ENCODE peak calls at places on chromosomes 5 and 9, in seven cellular contexts. V, P, D, E, C, M and W are unnamed samples.
A peak's percentile ranks its signal among the peaks of the same experiment; 100 is the strongest.

GRCh38 chr9:15146121-15146820 is 160.7 kb downstream of the TTC39B start:
- DNase-seq in E (no peak), C (no peak), P (no peak), M (no peak), V (no peak), D (no peak), W (no peak)

GRCh38 chr5:80191991-80192398 is 63.9 kb downstream of the SERINC5 start:
- DNase-seq in E (no peak), D (no peak), P (no peak), V (no peak), M (peak; percentile 55), C (no peak), W (no peak)

GRCh38 chr9:127346584-127346983 is 50.4 kb upstream of the SLC2A8 start:
- DNase-seq in M (no peak), C (no peak), V (no peak), D (no peak), E (no peak), P (no peak), W (no peak)

GRCh38 chr9:81915801-81916505 is 12.3 kb upstream of the SPATA31D4 start:
- DNase-seq in P (no peak), C (no peak), D (no peak), V (no peak), E (no peak), M (no peak), W (no peak)

GRCh38 chr5:140111043-140111858 is 2.7 kb upstream of the PURA start:
- DNase-seq in D (peak; percentile 4), V (no peak), C (no peak), E (no peak), P (no peak), M (no peak), W (no peak)

GRCh38 chr5:18465833-18466681 is 831.8 kb downstream of the TAF11L14 start:
- DNase-seq in M (no peak), P (peak; percentile 5), D (peak; percentile 64), E (no peak), V (peak; percentile 20), C (peak; percentile 27), W (peak; percentile 32)

GRCh38 chr9:3181049-3181953 is 337.4 kb upstream of the PUM3 start:
- DNase-seq in C (no peak), V (peak; percentile 51), E (no peak), P (peak; percentile 40), M (peak; percentile 34), D (peak; percentile 64), W (peak; percentile 35)

GRCh38 chr9:129464972-129465833 is 155.7 kb downstream of the C9orf50 start:
- DNase-seq in E (no peak), C (no peak), D (no peak), P (no peak), V (no peak), M (peak; percentile 78), W (no peak)

GRCh38 chr5:180234271-180234670 is 25.3 kb upstream of the RASGEF1C start:
- DNase-seq in E (no peak), V (no peak), P (no peak), D (no peak), C (no peak), M (no peak), W (no peak)

GRCh38 chr5:171978519-171978918 is 27.9 kb downstream of the FBXW11 start:
- DNase-seq in C (no peak), V (no peak), D (no peak), P (no peak), E (no peak), M (no peak), W (no peak)

GRCh38 chr9:9318959-9319505 is 1293.8 kb downstream of the PTPRD start:
- DNase-seq in E (no peak), C (no peak), D (no peak), V (no peak), M (no peak), P (no peak), W (no peak)

GRCh38 chr5:83245037-83245436 is 167.7 kb downstream of the XRCC4 start:
- DNase-seq in V (no peak), M (no peak), P (no peak), C (no peak), D (no peak), E (no peak), W (no peak)

GRCh38 chr9:132590318-132591182 is 8.1 kb downstream of the BARHL1 start:
- DNase-seq in V (no peak), P (no peak), C (no peak), E (no peak), D (peak; percentile 41), M (no peak), W (no peak)

GRCh38 chr5:78162253-78162862 is 132.1 kb downstream of the AP3B1 start:
- DNase-seq in D (peak; percentile 8), M (no peak), C (peak; percentile 5), P (no peak), E (peak; percentile 5), V (no peak), W (peak; percentile 9)

GRCh38 chr9:14179449-14179848 is 134.5 kb downstream of the NFIB start:
- DNase-seq in E (no peak), M (no peak), C (no peak), P (no peak), V (no peak), D (no peak), W (no peak)

GRCh38 chr5:150644496-150644895 is 4.0 kb downstream of the SYNPO start:
- DNase-seq in C (no peak), D (no peak), V (no peak), E (no peak), P (no peak), M (no peak), W (no peak)

GRCh38 chr9:128416432-128417019 is 4.1 kb upstream of the CERCAM start:
- DNase-seq in V (no peak), M (no peak), E (no peak), P (no peak), C (no peak), D (no peak), W (no peak)

GRCh38 chr9:128421474-128422010 is 885 bp downstream of the CERCAM start:
- DNase-seq in E (peak; percentile 20), M (peak; percentile 52), D (no peak), V (no peak), C (peak; percentile 9), P (no peak), W (no peak)

GRCh38 chr9:128420651-128421473 is at the start of gene CERCAM:
- DNase-seq in P (peak; percentile 61), D (peak; percentile 81), C (peak; percentile 19), M (peak; percentile 80), E (no peak), V (peak; percentile 67), W (peak; percentile 94)

GRCh38 chr9:128420060-128420650 is 502 bp upstream of the CERCAM start:
- DNase-seq in C (peak; percentile 31), E (no peak), P (peak; percentile 81), D (peak; percentile 83), V (peak; percentile 70), M (peak; percentile 86), W (peak; percentile 96)

GRCh38 chr9:128419061-128419925 is 1.4 kb upstream of the CERCAM start:
- DNase-seq in P (no peak), D (no peak), V (peak; percentile 45), C (no peak), E (no peak), M (peak; percentile 43), W (no peak)
- TF ChIP-seq CTCF in P (no peak), D (no peak), V (no peak), C (no peak), E (no peak), M (no peak), W (no peak)

GRCh38 chr5:103041071-103041676 is 78.8 kb downstream of the GIN1 start:
- DNase-seq in M (no peak), D (no peak), C (no peak), V (no peak), E (peak; percentile 21), P (no peak), W (peak; percentile 16)
- TF ChIP-seq CTCF in M (peak; percentile 38), D (peak; percentile 14), C (peak; percentile 30), V (no peak), E (peak; percentile 31), P (peak; percentile 24), W (no peak)

DNA sequence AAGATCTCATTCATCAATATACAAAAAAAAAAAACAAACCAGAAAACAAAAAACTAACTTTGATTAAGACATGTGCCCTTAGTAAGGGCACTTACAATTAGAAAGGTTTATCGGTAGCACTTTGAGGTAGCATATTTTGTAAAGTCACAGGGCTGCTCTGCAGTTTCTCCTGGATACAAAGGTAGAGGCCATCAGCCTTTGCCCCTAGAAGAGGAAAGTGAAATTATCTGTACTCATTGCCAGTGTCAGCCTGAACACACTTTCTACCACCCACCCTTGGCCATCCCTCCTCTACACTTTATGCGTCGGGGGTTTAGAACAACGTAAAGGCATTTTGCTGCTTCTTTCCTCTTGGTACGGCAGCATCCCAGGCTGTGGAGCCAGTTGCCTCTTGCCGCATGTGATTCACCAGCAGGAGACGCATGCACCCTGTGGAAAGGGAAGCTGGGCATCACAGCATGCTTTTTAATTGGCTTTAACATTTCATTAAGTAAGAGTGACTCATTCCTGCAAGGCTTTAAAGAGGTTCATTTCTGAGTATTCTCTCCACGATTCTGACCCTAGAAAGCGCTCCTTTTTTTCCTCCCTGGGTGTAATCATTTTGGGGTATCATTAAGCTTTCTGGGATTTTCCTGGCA is 84.6 kb downstream of the CEMIP2 start:
- DNase-seq in E (no peak), M (peak; percentile 51), D (peak; percentile 18), P (no peak), C (peak; percentile 31), V (no peak), W (no peak)
- TF ChIP-seq CTCF in E (peak; percentile 81), M (no peak), D (no peak), P (no peak), C (peak; percentile 80), V (no peak), W (no peak)

GRCh38 chr9:33263936-33264472 is 504 bp downstream of the BAG1 start:
- DNase-seq in C (no peak), M (no peak), P (no peak), E (no peak), V (no peak), D (no peak), W (peak; percentile 60)

GRCh38 chr9:33263131-33263935 is 1.2 kb downstream of the BAG1 start:
- DNase-seq in E (no peak), V (no peak), D (no peak), M (peak; percentile 49), P (no peak), C (peak; percentile 7), W (peak; percentile 32)

GRCh38 chr9:33265211-33265885 is 499 bp downstream of the CHMP5 start:
- DNase-seq in C (no peak), P (no peak), V (no peak), M (no peak), E (no peak), D (peak; percentile 6), W (no peak)

GRCh38 chr9:33267368-33267767 is 2.5 kb downstream of the CHMP5 start:
- DNase-seq in C (no peak), P (no peak), D (no peak), E (no peak), V (no peak), M (no peak), W (no peak)

DNA sequence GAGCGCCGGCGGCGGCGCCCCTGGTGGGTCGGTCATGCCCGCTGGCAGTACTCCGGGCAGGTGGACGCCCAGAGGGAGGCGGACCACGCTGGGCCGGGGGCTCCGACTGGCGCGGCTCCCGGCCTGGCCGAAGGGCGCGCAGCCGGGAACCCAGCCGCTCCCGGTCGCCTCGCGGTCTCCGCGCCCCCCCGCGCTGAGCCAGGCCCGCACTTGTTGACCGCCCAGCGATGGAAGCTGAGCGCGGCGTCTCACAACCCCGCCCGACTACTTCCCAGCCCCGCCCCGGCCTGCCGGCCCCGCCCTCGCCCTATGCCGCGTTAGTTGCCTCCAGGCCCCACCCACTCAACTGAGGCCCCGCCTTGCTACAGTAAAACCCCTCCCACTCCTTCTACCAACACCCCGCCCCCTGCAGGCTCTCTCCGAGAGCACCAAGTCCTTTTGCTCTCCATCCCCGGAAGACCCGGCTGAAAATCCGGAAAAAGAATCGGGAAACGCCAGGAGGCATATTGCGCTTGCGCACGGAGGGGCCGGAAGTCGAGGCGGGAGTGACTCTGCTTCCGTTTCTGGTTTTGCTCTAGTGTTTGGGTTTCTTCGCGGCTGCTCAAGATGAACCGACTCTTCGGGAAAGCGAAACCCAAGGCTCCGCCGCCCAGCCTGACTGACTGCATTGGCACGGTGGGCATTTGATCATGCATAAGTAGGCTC is at the start of the genes BAG1 and CHMP5:
- DNase-seq in C (peak; percentile 99), D (peak; percentile 100), E (peak; percentile 98), P (peak; percentile 97), M (peak; percentile 100), V (peak; percentile 100), W (peak; percentile 99)
- TF ChIP-seq CTCF in C (peak; percentile 58), D (peak; percentile 16), E (peak; percentile 43), P (peak; percentile 31), M (no peak), V (peak; percentile 15), W (no peak)